ENCODE peak calls at places on chromosomes 12 and 14, in five cellular contexts. M is HL-60, S is foreskin fibroblast, R is OCI-LY7, G is left ventricle myocardium inferior. C is an unnamed sample.

GRCh38 chr12:96350982-96351381 is 49.3 kb downstream of the CDK17 start:
- DNase-seq in G (no peak), M (peak), S (no peak), R (no peak), C (no peak)

GRCh38 chr12:5262885-5263284 is 169.0 kb upstream of the NTF3 start:
- DNase-seq in G (no peak), R (no peak), S (no peak), M (no peak), C (no peak)

GRCh38 chr12:18967814-18968213 is 161.7 kb upstream of the PLEKHA5 start:
- DNase-seq in G (no peak), R (no peak), M (no peak), S (no peak), C (no peak)

GRCh38 chr12:68086019-68086603 is 73.4 kb downstream of the IFNG start:
- DNase-seq in S (no peak), R (no peak), G (no peak), M (no peak), C (no peak)

GRCh38 chr14:93655078-93655750 is 133.1 kb downstream of the PRIMA1 start:
- DNase-seq in S (no peak), G (no peak), M (peak), R (peak), C (no peak)

GRCh38 chr12:79982371-79983062 is 47.6 kb upstream of the PPP1R12A start:
- DNase-seq in M (no peak), S (no peak), G (no peak), R (no peak), C (no peak)

GRCh38 chr12:9634177-9634803 is 26.6 kb upstream of the KLRB1 start:
- DNase-seq in G (no peak), S (peak), M (peak), R (peak), C (peak)

GRCh38 chr14:67934087-67934486 is 114.5 kb downstream of the RAD51B start:
- DNase-seq in R (peak), S (peak), M (peak), G (no peak), C (no peak)

GRCh38 chr12:93571360-93571853 is 1.1 kb upstream of the SOCS2 start:
- DNase-seq in G (peak), M (no peak), S (peak), R (no peak), C (peak)

GRCh38 chr12:132476038-132476414 is 13.9 kb upstream of the FBRSL1 start:
- DNase-seq in R (no peak), M (no peak), G (no peak), S (no peak), C (peak)

GRCh38 chr12:56193025-56193578 is 3.8 kb upstream of the SMARCC2 start:
- DNase-seq in R (peak), G (no peak), S (peak), M (peak), C (no peak)

GRCh38 chr14:67133595-67134441 is 55.4 kb upstream of the GARIN2 start:
- DNase-seq in S (no peak), G (no peak), M (no peak), R (no peak), C (no peak)

GRCh38 chr12:89412665-89413064 is 60.4 kb upstream of the DUSP6 start:
- DNase-seq in G (no peak), R (no peak), S (no peak), M (no peak), C (no peak)

GRCh38 chr14:99737451-99737951 is 53.4 kb downstream of the CYP46A1 start:
- DNase-seq in M (no peak), S (no peak), R (no peak), G (peak), C (peak)

GRCh38 chr12:69108024-69108423 is 131.3 kb upstream of the CPSF6 start:
- DNase-seq in R (no peak), G (no peak), S (no peak), M (no peak), C (no peak)

GRCh38 chr12:110756611-110757010 is 13.9 kb upstream of the PPP1CC start:
- DNase-seq in R (no peak), G (no peak), S (no peak), M (no peak), C (no peak)

GRCh38 chr14:31428011-31428410 is 7.7 kb upstream of the HEATR5A start:
- DNase-seq in R (no peak), M (no peak), S (no peak), G (no peak), C (no peak)

GRCh38 chr14:38987781-38988180 is 115.3 kb downstream of the SEC23A start:
- DNase-seq in M (no peak), S (no peak), G (no peak), R (no peak), C (no peak)

GRCh38 chr14:56004807-56005579 is 113.2 kb upstream of the PELI2 start:
- DNase-seq in G (no peak), S (peak), M (no peak), R (peak), C (no peak)

GRCh38 chr12:72511906-72512305 is 239.7 kb downstream of the TRHDE start:
- DNase-seq in G (no peak), S (peak), M (no peak), R (no peak), C (no peak)

GRCh38 chr14:103923863-103924262 is 4.4 kb upstream of the TDRD9 start:
- DNase-seq in M (no peak), R (no peak), G (peak), S (no peak), C (no peak)

GRCh38 chr12:49227701-49228100 is 37.2 kb upstream of the TUBA1C start:
- DNase-seq in S (no peak), M (no peak), G (no peak), R (no peak), C (no peak)

GRCh38 chr14:70020350-70021170 is 141.3 kb downstream of the SMOC1 start:
- DNase-seq in M (no peak), R (no peak), S (no peak), G (no peak), C (no peak)

GRCh38 chr12:56629459-56630179 is 507 bp downstream of the BAZ2A start:
- DNase-seq in R (peak), S (no peak), G (peak), M (no peak), C (no peak)

GRCh38 chr14:103404920-103405319 is 19.7 kb downstream of the MARK3 start:
- DNase-seq in S (no peak), R (no peak), G (peak), M (no peak), C (peak)

GRCh38 chr12:51471465-51471864 is 46.8 kb downstream of the SLC4A8 start:
- DNase-seq in R (no peak), G (no peak), S (no peak), M (no peak), C (no peak)

GRCh38 chr12:39839072-39839471 is 219.5 kb upstream of the ABCD2 start:
- DNase-seq in G (no peak), S (no peak), M (no peak), R (no peak), C (no peak)

GRCh38 chr14:23186913-23187654 is 3.6 kb upstream of the SLC7A8 start:
- DNase-seq in G (no peak), M (peak), S (peak), R (peak), C (no peak)

GRCh38 chr14:30295980-30296379 is 263.0 kb upstream of the G2E3 start:
- DNase-seq in M (no peak), S (no peak), R (no peak), G (no peak), C (peak)

GRCh38 chr12:84730561-84731162 is 181.9 kb downstream of the SLC6A15 start:
- DNase-seq in S (no peak), M (no peak), G (no peak), R (no peak), C (no peak)

GRCh38 chr14:54300881-54301280 is 95.9 kb upstream of the CDKN3 start:
- DNase-seq in G (no peak), M (no peak), S (no peak), R (no peak), C (no peak)

GRCh38 chr14:90660865-90661570 is 155.2 kb downstream of the TTC7B start:
- DNase-seq in G (peak), M (peak), S (no peak), R (no peak), C (peak)

GRCh38 chr14:22002860-22003284 is 329.3 kb upstream of the OR4E1 start:
- DNase-seq in M (no peak), S (no peak), G (no peak), R (peak), C (no peak)

GRCh38 chr14:96905825-96906224 is 108.6 kb downstream of the VRK1 start:
- DNase-seq in S (peak), M (peak), G (no peak), R (no peak), C (no peak)

GRCh38 chr12:96198970-96199369 is 4.8 kb downstream of the ELK3 start:
- DNase-seq in G (no peak), M (no peak), S (peak), R (no peak), C (no peak)

GRCh38 chr12:31201382-31201781 is 124.6 kb downstream of the SINHCAF start:
- DNase-seq in R (no peak), S (no peak), M (no peak), G (no peak), C (no peak)

GRCh38 chr14:50821471-50822464 is 9.2 kb downstream of the NIN start:
- DNase-seq in G (peak), S (no peak), R (no peak), M (peak), C (peak)

GRCh38 chr14:75884198-75884611 is 97.6 kb downstream of the TGFB3 start:
- DNase-seq in M (no peak), G (no peak), R (no peak), S (peak), C (no peak)

GRCh38 chr12:106135781-106136180 is 3.0 kb downstream of the NUAK1 start:
- DNase-seq in S (no peak), R (no peak), M (no peak), G (no peak), C (no peak)
- H3K4me3 ChIP-seq in S (peak), R (no peak), M (no peak), G (peak), C (peak)

DNA sequence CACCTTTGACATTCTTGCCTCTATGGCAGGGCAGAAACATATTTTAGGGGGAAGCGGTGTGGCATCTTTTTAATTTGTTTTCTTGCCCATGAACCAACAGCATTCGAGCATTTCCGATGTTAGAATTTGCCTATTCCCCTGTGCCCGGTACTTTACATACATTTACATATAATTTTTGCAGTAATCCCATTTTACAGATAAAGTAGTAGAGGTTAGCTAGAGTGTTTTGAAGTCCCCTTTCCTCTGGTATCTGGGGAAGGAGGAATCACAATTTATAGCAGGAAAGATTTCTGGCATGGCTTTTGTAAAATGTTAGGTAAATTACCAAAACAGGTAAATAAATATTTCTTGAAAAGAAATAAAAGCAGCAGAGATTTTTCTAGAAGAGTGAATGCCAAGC is 1.6 kb downstream of the BORCS5 start:
- DNase-seq in R (peak), M (no peak), G (no peak), S (no peak), C (no peak)
- H3K4me3 ChIP-seq in R (peak), M (peak), G (peak), S (peak), C (peak)

GRCh38 chr12:130674676-130675075 is 41.4 kb downstream of the RIMBP2 start:
- DNase-seq in S (no peak), R (no peak), G (no peak), M (no peak), C (no peak)

GRCh38 chr12:130675791-130676190 is 40.3 kb downstream of the RIMBP2 start:
- DNase-seq in G (no peak), S (no peak), R (no peak), M (no peak), C (no peak)

GRCh38 chr12:130672122-130672825 is 43.8 kb downstream of the RIMBP2 start:
- DNase-seq in R (no peak), S (no peak), M (no peak), G (no peak), C (no peak)

GRCh38 chr12:130673036-130673705 is 42.9 kb downstream of the RIMBP2 start:
- DNase-seq in M (no peak), R (no peak), S (no peak), G (no peak), C (no peak)

DNA sequence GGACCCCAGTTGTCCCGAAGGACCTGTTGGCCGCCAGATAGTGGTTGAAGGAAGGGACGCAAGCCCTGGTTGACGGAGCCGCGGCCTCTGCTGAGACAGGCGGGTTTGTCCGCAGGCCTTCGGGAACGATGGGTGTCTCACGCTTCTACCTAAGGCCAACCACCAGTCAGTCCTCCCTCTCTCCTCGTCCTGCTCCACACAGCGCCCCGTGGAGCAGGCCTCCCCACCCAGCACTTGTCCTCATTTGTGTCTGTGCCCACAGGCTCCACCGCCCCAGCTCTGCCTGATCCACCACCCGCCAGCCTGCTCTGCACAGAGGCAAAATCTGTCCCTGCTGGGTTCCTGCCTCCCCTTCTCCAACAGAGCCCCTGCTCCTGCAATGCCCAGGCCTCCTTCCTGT is 41.0 kb downstream of the RIMBP2 start:
- DNase-seq in M (no peak), G (no peak), R (no peak), S (no peak), C (no peak)
- H3K4me3 ChIP-seq in M (no peak), G (no peak), R (no peak), S (no peak), C (no peak)

GRCh38 chr14:64646103-64646502 is 58.1 kb upstream of the PLEKHG3 start:
- DNase-seq in G (no peak), S (peak), R (no peak), M (no peak), C (no peak)
- H3K4me3 ChIP-seq in G (no peak), S (no peak), R (no peak), M (no peak), C (no peak)